ENCODE peak calls at places on chromosomes 12 and 14, in six cellular contexts. C is OCI-LY7, N is IMR-90, T is H1, D is PC-3, U is GM23248. J is an unnamed sample.

GRCh38 chr12:34401659-34402227 is 379.4 kb downstream of the ALG10 start:
- DNase-seq in C (no peak), N (no peak), T (peak; percentile 8), D (no peak), U (no peak), J (no peak)

GRCh38 chr12:79006306-79006705 is 141.7 kb downstream of the SYT1 start:
- DNase-seq in C (no peak), N (peak; percentile 21), T (no peak), D (peak; percentile 52), U (peak; percentile 23), J (peak; percentile 45)

GRCh38 chr14:40271480-40271879 is 839.2 kb upstream of the FBXO33 start:
- DNase-seq in C (no peak), N (no peak), T (no peak), D (peak; percentile 81), U (no peak), J (no peak)

GRCh38 chr12:105813201-105813600 is 325.6 kb downstream of the NUAK1 start:
- DNase-seq in C (no peak), N (no peak), T (no peak), D (no peak), U (no peak), J (no peak)

GRCh38 chr14:105338392-105338791 is 23.8 kb downstream of the PACS2 start:
- DNase-seq in C (no peak), N (no peak), T (no peak), D (no peak), U (no peak), J (no peak)

GRCh38 chr14:75422169-75422568 is 5.7 kb upstream of the JDP2 start:
- DNase-seq in C (no peak), N (peak; percentile 92), T (no peak), D (peak; percentile 82), U (peak; percentile 94), J (peak; percentile 97)

GRCh38 chr14:73143003-73143402 is 6.7 kb downstream of the PSEN1 start:
- DNase-seq in C (no peak), N (no peak), T (no peak), D (no peak), U (no peak), J (no peak)

GRCh38 chr14:56887211-56887610 is 76.9 kb upstream of the OTX2 start:
- DNase-seq in C (no peak), N (no peak), T (no peak), D (no peak), U (no peak), J (no peak)

GRCh38 chr12:56013482-56013881 is 7.4 kb upstream of the IKZF4 start:
- DNase-seq in C (no peak), N (no peak), T (no peak), D (no peak), U (no peak), J (no peak)

GRCh38 chr14:39230416-39230815 is 3.3 kb upstream of the MIA2 start:
- DNase-seq in C (no peak), N (peak; percentile 42), T (no peak), D (no peak), U (peak; percentile 40), J (no peak)

GRCh38 chr14:29822430-29822709 is 105.3 kb downstream of the PRKD1 start:
- DNase-seq in C (no peak), N (peak; percentile 7), T (no peak), D (no peak), U (no peak), J (no peak)

GRCh38 chr12:106088246-106089200 is 50.2 kb downstream of the NUAK1 start:
- DNase-seq in C (no peak), N (no peak), T (no peak), D (no peak), U (no peak), J (no peak)

GRCh38 chr14:37171678-37172023 is 755 bp downstream of the SLC25A21 start:
- DNase-seq in C (no peak), N (no peak), T (no peak), D (no peak), U (no peak), J (no peak)

GRCh38 chr14:58749066-58749669 is 111.4 kb downstream of the DACT1 start:
- DNase-seq in C (no peak), N (peak; percentile 98), T (no peak), D (peak; percentile 100), U (peak; percentile 91), J (peak; percentile 88)

GRCh38 chr12:68113644-68114043 is 45.9 kb downstream of the IFNG start:
- DNase-seq in C (peak; percentile 22), N (no peak), T (peak; percentile 77), D (peak; percentile 14), U (no peak), J (peak; percentile 45)

GRCh38 chr12:67425394-67425793 is 156.2 kb downstream of the CAND1 start:
- DNase-seq in C (no peak), N (no peak), T (no peak), D (peak; percentile 51), U (no peak), J (no peak)

GRCh38 chr12:122096591-122097149 is 18.1 kb downstream of the MLXIP start:
- DNase-seq in C (no peak), N (peak; percentile 70), T (no peak), D (no peak), U (peak; percentile 76), J (no peak)

GRCh38 chr12:42326466-42327226 is 679 bp downstream of the PPHLN1 start:
- DNase-seq in C (peak; percentile 31), N (peak; percentile 27), T (no peak), D (peak; percentile 21), U (peak; percentile 73), J (peak; percentile 77)

GRCh38 chr14:38311655-38312054 is 55.8 kb upstream of the CLEC14A start:
- DNase-seq in C (no peak), N (no peak), T (no peak), D (no peak), U (no peak), J (no peak)

GRCh38 chr14:30440986-30441385 is 118.0 kb upstream of the G2E3 start:
- DNase-seq in C (no peak), N (no peak), T (no peak), D (no peak), U (peak; percentile 71), J (no peak)

GRCh38 chr12:91551927-91552326 is 369.3 kb upstream of the DCN start:
- DNase-seq in C (no peak), N (no peak), T (no peak), D (no peak), U (no peak), J (no peak)

GRCh38 chr12:51264297-51264696 is 5.9 kb downstream of the SMAGP start:
- DNase-seq in C (no peak), N (no peak), T (no peak), D (no peak), U (no peak), J (no peak)

GRCh38 chr14:94394594-94395305 is 6.3 kb upstream of the SERPINA1 start:
- DNase-seq in C (no peak), N (peak; percentile 58), T (no peak), D (no peak), U (peak; percentile 92), J (peak; percentile 87)
- H3K4me1 ChIP-seq in C (no peaks in the 10 kb centered on the region), N (no peaks in the 10 kb centered on the region), T (peaks cover 32% of the 10 kb centered on the region), D (peaks cover 5% of the 10 kb centered on the region), U (peaks cover 20% of the 10 kb centered on the region), J (peaks cover 25% of the 10 kb centered on the region)

GRCh38 chr12:130975116-130975515 is 21.4 kb downstream of the ADGRD1 start:
- DNase-seq in C (no peak), N (no peak), T (no peak), D (no peak), U (no peak), J (no peak)

GRCh38 chr12:130977759-130978127 is 24.0 kb downstream of the ADGRD1 start:
- DNase-seq in C (no peak), N (no peak), T (no peak), D (no peak), U (no peak), J (no peak)

GRCh38 chr12:130978785-130979184 is 25.1 kb downstream of the ADGRD1 start:
- DNase-seq in C (peak; percentile 48), N (no peak), T (no peak), D (no peak), U (no peak), J (no peak)

GRCh38 chr12:130976171-130976720 is 22.5 kb downstream of the ADGRD1 start:
- DNase-seq in C (no peak), N (no peak), T (no peak), D (no peak), U (no peak), J (no peak)

GRCh38 chr12:130977046-130977758 is 23.5 kb downstream of the ADGRD1 start:
- DNase-seq in C (no peak), N (no peak), T (no peak), D (no peak), U (no peak), J (no peak)
- H4K20me1 ChIP-seq in C (no peaks in the 10 kb centered on the region), N (no peaks in the 10 kb centered on the region), T (no peaks in the 10 kb centered on the region), D (no peaks in the 10 kb centered on the region), U (no peaks in the 10 kb centered on the region), J (no peaks in the 10 kb centered on the region)

GRCh38 chr12:124510301-124510970 is 57.0 kb downstream of the NCOR2 start:
- DNase-seq in C (no peak), N (no peak), T (no peak), D (peak; percentile 22), U (no peak), J (no peak)
- H3K4me1 ChIP-seq in C (no peaks in the 10 kb centered on the region), N (peaks cover 37% of the 10 kb centered on the region), T (peaks cover 64% of the 10 kb centered on the region), D (peaks cover 35% of the 10 kb centered on the region), U (peaks cover 49% of the 10 kb centered on the region), J (peaks cover 50% of the 10 kb centered on the region)

GRCh38 chr12:93426406-93426805 is 15.3 kb downstream of the UBE2N start:
- DNase-seq in C (no peak), N (no peak), T (no peak), D (no peak), U (no peak), J (no peak)

GRCh38 chr12:93427779-93428564 is 13.8 kb downstream of the UBE2N start:
- DNase-seq in C (no peak), N (peak; percentile 80), T (no peak), D (peak; percentile 26), U (peak; percentile 56), J (no peak)

GRCh38 chr12:93429852-93430251 is 11.9 kb downstream of the UBE2N start:
- DNase-seq in C (no peak), N (no peak), T (no peak), D (no peak), U (no peak), J (no peak)

GRCh38 chr12:93430280-93430679 is 11.5 kb downstream of the UBE2N start:
- DNase-seq in C (no peak), N (no peak), T (no peak), D (no peak), U (no peak), J (no peak)

GRCh38 chr12:93429448-93429847 is 12.3 kb downstream of the UBE2N start:
- DNase-seq in C (no peak), N (no peak), T (no peak), D (no peak), U (no peak), J (no peak)
- H4K20me1 ChIP-seq in C (peaks cover 70% of the 10 kb centered on the region), N (peaks cover 92% of the 10 kb centered on the region), T (peaks cover 21% of the 10 kb centered on the region), D (peaks cover 72% of the 10 kb centered on the region), U (peaks cover 15% of the 10 kb centered on the region), J (peaks cover 45% of the 10 kb centered on the region)

DNA sequence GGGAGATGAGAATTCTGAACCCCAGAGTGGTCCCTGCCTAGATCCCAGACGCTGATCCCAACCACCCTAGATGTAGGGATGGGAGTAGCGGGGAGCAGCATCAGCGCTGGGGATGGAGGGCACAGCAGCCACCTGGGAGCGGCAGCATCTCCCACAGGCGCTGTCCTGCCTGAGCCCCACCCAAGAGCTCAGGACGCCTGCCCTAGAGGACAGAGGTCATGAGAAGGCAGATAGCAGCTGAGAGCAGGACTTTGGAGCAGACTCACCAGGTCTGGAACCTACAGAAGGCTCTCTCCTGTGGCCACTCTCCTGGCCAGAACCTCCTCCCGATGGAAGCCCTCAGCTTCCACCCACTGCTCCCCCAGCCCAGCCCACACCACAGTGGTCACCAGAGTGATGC is 7.2 kb downstream of the CCDC85C start:
- DNase-seq in C (no peak), N (no peak), T (no peak), D (no peak), U (no peak), J (peak; percentile 72)
- H3K4me1 ChIP-seq in C (peaks cover 3% of the 10 kb centered on the region), N (peaks cover 11% of the 10 kb centered on the region), T (peaks cover 19% of the 10 kb centered on the region), D (peaks cover 28% of the 10 kb centered on the region), U (peaks cover 3% of the 10 kb centered on the region), J (peaks cover 9% of the 10 kb centered on the region)